ENCODE peak calls at places on chromosomes 7 and 10, in four cellular contexts. Z is kidney epithelial cell, P is NCI-H2171 treated with DMSO at 0.1 percent for 48 hours, D is NAMALWA. K is an unnamed sample.

GRCh38 chr10:10647331-10647730 is 370.3 kb upstream of the CELF2 start:
- DNase-seq in Z (no peak), P (no peak), D (no peak), K (no peak)

GRCh38 chr7:44259547-44260457 is 59.0 kb downstream of the YKT6 start:
- DNase-seq in Z (peak; percentile 39), P (no peak), D (no peak), K (no peak)

GRCh38 chr7:131072505-131073091 is 255.1 kb upstream of the MKLN1 start:
- DNase-seq in Z (no peak), P (no peak), D (peak; percentile 49), K (no peak)

GRCh38 chr10:48251152-48251524 is 23.4 kb downstream of the FRMPD2 start:
- DNase-seq in Z (no peak), P (peak; percentile 7), D (no peak), K (no peak)

GRCh38 chr10:11036424-11037011 is 18.8 kb downstream of the CELF2 start:
- DNase-seq in Z (no peak), P (peak; percentile 0), D (no peak), K (no peak)

GRCh38 chr10:97853006-97853405 is 3.4 kb downstream of the GOLGA7B start:
- DNase-seq in Z (no peak), P (no peak), D (no peak), K (no peak)

GRCh38 chr10:97498841-97499560 is at the start of gene UBTD1:
- DNase-seq in Z (no peak), P (no peak), D (no peak), K (peak; percentile 57)

GRCh38 chr10:129375912-129376311 is 91.1 kb upstream of the MGMT start:
- DNase-seq in Z (no peak), P (no peak), D (no peak), K (no peak)

GRCh38 chr10:97977673-97978072 is 52.7 kb downstream of the CRTAC1 start:
- DNase-seq in Z (no peak), P (no peak), D (no peak), K (no peak)

GRCh38 chr7:32458025-32458424 is 32.2 kb downstream of the LSM5 start:
- DNase-seq in Z (no peak), P (no peak), D (no peak), K (no peak)

GRCh38 chr7:9125246-9125645 is 691.8 kb downstream of the NXPH1 start:
- DNase-seq in Z (no peak), P (no peak), D (no peak), K (no peak)

GRCh38 chr10:132806126-132807061 is 20.4 kb upstream of the NKX6-2 start:
- DNase-seq in Z (no peak), P (no peak), D (no peak), K (no peak)

GRCh38 chr10:94757916-94758315 is 4.6 kb upstream of the CYP2C19 start:
- DNase-seq in Z (no peak), P (no peak), D (no peak), K (no peak)

GRCh38 chr10:130378556-130379400 is 242.6 kb downstream of the GLRX3 start:
- DNase-seq in Z (no peak), P (no peak), D (peak; percentile 37), K (no peak)

GRCh38 chr7:44213872-44214595 is 13.3 kb downstream of the YKT6 start:
- DNase-seq in Z (peak; percentile 12), P (peak; percentile 81), D (peak; percentile 83), K (no peak)

GRCh38 chr10:18214692-18215563 is 74.7 kb downstream of the CACNB2 start:
- DNase-seq in Z (no peak), P (peak; percentile 15), D (peak; percentile 61), K (peak; percentile 10)

GRCh38 chr10:14648042-14648765 is 126.5 kb downstream of the FAM107B start:
- DNase-seq in Z (peak; percentile 63), P (no peak), D (peak; percentile 91), K (peak; percentile 28)

GRCh38 chr10:93072713-93073538 is 767 bp upstream of the CYP26A1 start:
- DNase-seq in Z (no peak), P (peak; percentile 6), D (no peak), K (no peak)

GRCh38 chr7:2409745-2410414 is 6.5 kb downstream of the CHST12 start:
- DNase-seq in Z (no peak), P (no peak), D (no peak), K (no peak)

GRCh38 chr7:93551063-93551895 is 23.2 kb downstream of the CALCR start:
- DNase-seq in Z (peak; percentile 9), P (no peak), D (peak; percentile 78), K (no peak)

GRCh38 chr10:3784510-3785250 is at the start of gene KLF6:
- DNase-seq in Z (no peak), P (no peak), D (peak; percentile 52), K (peak; percentile 62)

GRCh38 chr7:151819826-151820225 is 57.1 kb downstream of the PRKAG2 start:
- DNase-seq in Z (no peak), P (peak; percentile 8), D (no peak), K (no peak)

GRCh38 chr7:140316165-140316661 is 82.1 kb downstream of the SLC37A3 start:
- DNase-seq in Z (peak; percentile 72), P (no peak), D (no peak), K (peak; percentile 83)

GRCh38 chr7:81445462-81445861 is 324.4 kb downstream of the HGF start:
- DNase-seq in Z (no peak), P (no peak), D (no peak), K (no peak)

GRCh38 chr7:36640682-36641081 is 83.6 kb downstream of the AOAH start:
- DNase-seq in Z (no peak), P (no peak), D (no peak), K (no peak)

GRCh38 chr7:72925546-72926120 is 738 bp downstream of the POM121 start:
- DNase-seq in Z (no peak), P (peak; percentile 34), D (peak; percentile 56), K (no peak)